ENCODE peak calls at places on chromosomes 6 and 20, in nine cellular contexts. One of them, this sample, is unnamed. For H3K27me3, the result is how much of the 10 kb centered on the place peaks cover.

GRCh38 chr6:110101885-110102284 is 77.6 kb downstream of the WASF1 start:
- DNase-seq in cardiac muscle cell: no peak
- DNase-seq in colonic mucosa: no peak
- DNase-seq in body of pancreas: no peak
- DNase-seq in Peyer's patch: peak
- DNase-seq in psoas muscle: no peak
- DNase-seq in left ventricle myocardium inferior: no peak
- DNase-seq in transverse colon: no peak
- DNase-seq in tibial artery: no peak
- DNase-seq in this sample: no peak

GRCh38 chr6:31144970-31145340 is 6.1 kb upstream of the PSORS1C2 start:
- DNase-seq in psoas muscle: peak
- DNase-seq in colonic mucosa: peak
- DNase-seq in Peyer's patch: peak
- DNase-seq in cardiac muscle cell: no peak
- DNase-seq in transverse colon: peak
- DNase-seq in tibial artery: no peak
- DNase-seq in body of pancreas: no peak
- DNase-seq in left ventricle myocardium inferior: no peak
- DNase-seq in this sample: no peak

GRCh38 chr6:157488635-157489226 is 107.7 kb downstream of the ZDHHC14 start:
- DNase-seq in tibial artery: no peak
- DNase-seq in transverse colon: no peak
- DNase-seq in psoas muscle: no peak
- DNase-seq in colonic mucosa: peak
- DNase-seq in cardiac muscle cell: no peak
- DNase-seq in body of pancreas: no peak
- DNase-seq in left ventricle myocardium inferior: no peak
- DNase-seq in Peyer's patch: no peak
- DNase-seq in this sample: no peak

GRCh38 chr6:16596890-16597331 is 164.3 kb downstream of the ATXN1 start:
- DNase-seq in cardiac muscle cell: no peak
- DNase-seq in psoas muscle: no peak
- DNase-seq in transverse colon: no peak
- DNase-seq in body of pancreas: no peak
- DNase-seq in left ventricle myocardium inferior: no peak
- DNase-seq in colonic mucosa: no peak
- DNase-seq in Peyer's patch: no peak
- DNase-seq in tibial artery: no peak
- DNase-seq in this sample: no peak

GRCh38 chr6:108942556-108943492 is 94.6 kb downstream of the ARMC2 start:
- DNase-seq in colonic mucosa: no peak
- DNase-seq in psoas muscle: no peak
- DNase-seq in cardiac muscle cell: no peak
- DNase-seq in body of pancreas: no peak
- DNase-seq in left ventricle myocardium inferior: no peak
- DNase-seq in tibial artery: no peak
- DNase-seq in Peyer's patch: peak
- DNase-seq in transverse colon: no peak
- DNase-seq in this sample: no peak

GRCh38 chr20:1950836-1951235 is 43.0 kb downstream of the PDYN start:
- DNase-seq in left ventricle myocardium inferior: no peak
- DNase-seq in tibial artery: no peak
- DNase-seq in colonic mucosa: no peak
- DNase-seq in body of pancreas: no peak
- DNase-seq in transverse colon: no peak
- DNase-seq in psoas muscle: no peak
- DNase-seq in Peyer's patch: no peak
- DNase-seq in cardiac muscle cell: no peak
- DNase-seq in this sample: no peak

GRCh38 chr6:68296126-68296525 is 339.0 kb upstream of the ADGRB3 start:
- DNase-seq in left ventricle myocardium inferior: no peak
- DNase-seq in body of pancreas: no peak
- DNase-seq in transverse colon: no peak
- DNase-seq in psoas muscle: no peak
- DNase-seq in colonic mucosa: no peak
- DNase-seq in tibial artery: no peak
- DNase-seq in cardiac muscle cell: peak
- DNase-seq in Peyer's patch: no peak
- DNase-seq in this sample: no peak

GRCh38 chr6:6892706-6893601 is 214.8 kb upstream of the RREB1 start:
- DNase-seq in left ventricle myocardium inferior: peak
- DNase-seq in colonic mucosa: no peak
- DNase-seq in transverse colon: no peak
- DNase-seq in body of pancreas: no peak
- DNase-seq in psoas muscle: peak
- DNase-seq in Peyer's patch: no peak
- DNase-seq in tibial artery: no peak
- DNase-seq in cardiac muscle cell: no peak
- DNase-seq in this sample: no peak

DNA sequence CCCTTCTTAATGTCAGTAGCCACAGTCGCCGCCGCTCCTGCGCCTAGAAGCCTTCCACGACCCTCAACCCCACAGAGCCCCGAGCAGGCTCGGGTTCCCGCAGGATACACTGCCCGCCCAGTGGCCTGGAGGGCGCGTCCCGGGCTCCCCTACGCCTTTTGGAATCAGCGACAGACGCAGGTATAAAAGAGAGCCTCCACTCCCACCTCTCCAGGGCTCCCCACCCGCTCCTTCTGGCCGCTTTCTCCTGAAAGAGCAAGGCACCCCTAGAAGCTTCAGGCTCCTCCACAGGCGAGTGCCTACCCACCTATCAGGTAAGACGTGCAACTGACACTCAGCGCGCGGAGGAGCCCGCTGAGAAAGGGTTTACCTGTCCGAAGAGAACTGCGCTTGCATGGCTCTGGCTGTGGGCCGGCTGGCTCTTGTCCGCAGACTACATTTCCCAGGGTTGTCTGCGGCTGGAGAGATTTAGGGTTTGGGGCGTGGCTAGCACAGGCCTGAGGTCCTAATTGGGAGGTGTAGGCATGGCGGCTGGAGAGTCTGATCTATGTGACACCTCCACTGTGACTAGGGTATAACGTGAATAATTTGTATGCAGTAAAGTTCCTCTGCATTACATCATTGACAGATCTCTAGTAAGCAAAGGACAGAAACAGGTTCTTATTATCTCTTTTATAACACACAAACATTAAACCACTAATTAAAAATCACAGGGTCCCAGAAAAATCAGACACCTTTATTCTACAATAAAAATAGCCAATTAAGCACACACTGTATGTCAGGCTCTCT is 13.5 kb upstream of the ZNF391 start:
- DNase-seq in cardiac muscle cell: peak
- DNase-seq in tibial artery: peak
- DNase-seq in Peyer's patch: peak
- DNase-seq in colonic mucosa: peak
- DNase-seq in body of pancreas: peak
- DNase-seq in psoas muscle: peak
- DNase-seq in transverse colon: peak
- DNase-seq in left ventricle myocardium inferior: peak
- DNase-seq in this sample: peak
- H3K27me3 ChIP-seq in cardiac muscle cell: under half
- H3K27me3 ChIP-seq in tibial artery: under half
- H3K27me3 ChIP-seq in Peyer's patch: under half
- H3K27me3 ChIP-seq in colonic mucosa: under half
- H3K27me3 ChIP-seq in body of pancreas: under half
- H3K27me3 ChIP-seq in psoas muscle: under half
- H3K27me3 ChIP-seq in transverse colon: under half
- H3K27me3 ChIP-seq in left ventricle myocardium inferior: under half
- H3K27me3 ChIP-seq in this sample: under half

GRCh38 chr20:51021067-51022025 is 1.6 kb downstream of the KCNG1 start:
- DNase-seq in Peyer's patch: no peak
- DNase-seq in tibial artery: no peak
- DNase-seq in psoas muscle: no peak
- DNase-seq in body of pancreas: no peak
- DNase-seq in transverse colon: no peak
- DNase-seq in cardiac muscle cell: peak
- DNase-seq in colonic mucosa: no peak
- DNase-seq in left ventricle myocardium inferior: no peak
- DNase-seq in this sample: no peak

GRCh38 chr20:51022227-51022802 is 592 bp downstream of the KCNG1 start:
- DNase-seq in left ventricle myocardium inferior: no peak
- DNase-seq in Peyer's patch: no peak
- DNase-seq in body of pancreas: no peak
- DNase-seq in cardiac muscle cell: no peak
- DNase-seq in transverse colon: no peak
- DNase-seq in psoas muscle: no peak
- DNase-seq in tibial artery: no peak
- DNase-seq in colonic mucosa: no peak
- DNase-seq in this sample: no peak

GRCh38 chr20:51019598-51020592 is 3.0 kb downstream of the KCNG1 start:
- DNase-seq in cardiac muscle cell: no peak
- DNase-seq in transverse colon: no peak
- DNase-seq in psoas muscle: no peak
- DNase-seq in left ventricle myocardium inferior: no peak
- DNase-seq in tibial artery: no peak
- DNase-seq in body of pancreas: no peak
- DNase-seq in Peyer's patch: no peak
- DNase-seq in colonic mucosa: no peak
- DNase-seq in this sample: no peak

GRCh38 chr20:51022803-51023616 is at the start of gene KCNG1:
- DNase-seq in transverse colon: peak
- DNase-seq in Peyer's patch: peak
- DNase-seq in tibial artery: no peak
- DNase-seq in colonic mucosa: peak
- DNase-seq in body of pancreas: peak
- DNase-seq in left ventricle myocardium inferior: peak
- DNase-seq in psoas muscle: peak
- DNase-seq in cardiac muscle cell: peak
- DNase-seq in this sample: peak

DNA sequence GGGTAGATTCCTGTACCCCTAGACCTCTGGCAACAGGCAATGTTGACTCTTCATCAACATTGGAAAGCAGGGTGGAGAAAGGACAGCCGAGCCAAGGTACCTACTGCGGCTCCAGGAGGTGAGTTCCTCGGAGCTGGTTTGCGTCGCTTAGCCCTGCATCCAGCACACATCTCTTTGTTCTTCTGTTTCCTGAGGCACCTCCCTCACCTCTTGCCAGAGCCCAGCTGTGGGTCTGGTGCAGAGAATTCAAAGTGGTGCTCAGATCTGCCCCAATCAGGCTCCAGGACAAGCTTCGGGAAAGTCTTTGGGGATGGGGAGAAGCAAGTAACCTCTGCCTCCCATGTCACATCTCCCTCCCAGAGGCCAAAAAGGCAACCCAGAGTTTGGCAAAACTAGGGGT is 2.2 kb downstream of the KCNG1 start:
- DNase-seq in Peyer's patch: no peak
- DNase-seq in cardiac muscle cell: no peak
- DNase-seq in left ventricle myocardium inferior: no peak
- DNase-seq in psoas muscle: no peak
- DNase-seq in body of pancreas: no peak
- DNase-seq in tibial artery: no peak
- DNase-seq in transverse colon: no peak
- DNase-seq in colonic mucosa: no peak
- DNase-seq in this sample: no peak
- TF ChIP-seq CTCF in Peyer's patch: no peak
- TF ChIP-seq CTCF in cardiac muscle cell: no peak
- TF ChIP-seq CTCF in left ventricle myocardium inferior: no peak
- TF ChIP-seq CTCF in psoas muscle: no peak
- TF ChIP-seq CTCF in body of pancreas: no peak
- TF ChIP-seq CTCF in tibial artery: no peak
- TF ChIP-seq CTCF in transverse colon: no peak
- TF ChIP-seq CTCF in colonic mucosa: no peak
- TF ChIP-seq CTCF in this sample: no peak

DNA sequence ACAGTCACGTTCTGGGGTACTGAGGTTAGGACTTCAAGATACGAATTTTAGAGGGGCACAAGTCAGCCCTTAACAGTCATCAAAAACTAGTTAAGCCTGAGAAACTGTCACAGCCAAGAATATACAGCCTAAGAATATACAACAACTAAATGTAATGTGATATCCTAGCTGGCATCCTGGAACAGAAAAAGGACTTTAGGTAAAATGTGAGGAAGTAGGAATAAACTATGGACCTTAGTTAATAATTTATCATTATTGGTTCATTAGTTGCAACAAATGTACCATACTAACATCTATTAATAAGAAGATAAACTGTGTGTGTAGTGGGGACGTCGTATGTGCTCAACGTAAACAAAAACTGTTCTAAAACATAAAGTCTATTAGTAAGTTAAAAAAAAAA is 1.1 kb downstream of the PNISR start:
- DNase-seq in Peyer's patch: no peak
- DNase-seq in left ventricle myocardium inferior: no peak
- DNase-seq in psoas muscle: no peak
- DNase-seq in tibial artery: no peak
- DNase-seq in transverse colon: no peak
- DNase-seq in body of pancreas: no peak
- DNase-seq in cardiac muscle cell: no peak
- DNase-seq in colonic mucosa: no peak
- DNase-seq in this sample: no peak
- H3K4me3 ChIP-seq in Peyer's patch: peak
- H3K4me3 ChIP-seq in left ventricle myocardium inferior: peak
- H3K4me3 ChIP-seq in psoas muscle: peak
- H3K4me3 ChIP-seq in tibial artery: peak
- H3K4me3 ChIP-seq in transverse colon: peak
- H3K4me3 ChIP-seq in body of pancreas: no peak
- H3K4me3 ChIP-seq in cardiac muscle cell: peak
- H3K4me3 ChIP-seq in colonic mucosa: peak
- H3K4me3 ChIP-seq in this sample: peak

GRCh38 chr20:62707981-62708521 is 585 bp upstream of the NTSR1 start:
- DNase-seq in psoas muscle: no peak
- DNase-seq in left ventricle myocardium inferior: no peak
- DNase-seq in Peyer's patch: no peak
- DNase-seq in tibial artery: no peak
- DNase-seq in body of pancreas: no peak
- DNase-seq in colonic mucosa: no peak
- DNase-seq in cardiac muscle cell: no peak
- DNase-seq in transverse colon: no peak
- DNase-seq in this sample: no peak
- H3K27me3 ChIP-seq in psoas muscle: under half
- H3K27me3 ChIP-seq in left ventricle myocardium inferior: half or more
- H3K27me3 ChIP-seq in Peyer's patch: under half
- H3K27me3 ChIP-seq in tibial artery: half or more
- H3K27me3 ChIP-seq in body of pancreas: under half
- H3K27me3 ChIP-seq in colonic mucosa: under half
- H3K27me3 ChIP-seq in cardiac muscle cell: half or more
- H3K27me3 ChIP-seq in transverse colon: half or more
- H3K27me3 ChIP-seq in this sample: under half

DNA sequence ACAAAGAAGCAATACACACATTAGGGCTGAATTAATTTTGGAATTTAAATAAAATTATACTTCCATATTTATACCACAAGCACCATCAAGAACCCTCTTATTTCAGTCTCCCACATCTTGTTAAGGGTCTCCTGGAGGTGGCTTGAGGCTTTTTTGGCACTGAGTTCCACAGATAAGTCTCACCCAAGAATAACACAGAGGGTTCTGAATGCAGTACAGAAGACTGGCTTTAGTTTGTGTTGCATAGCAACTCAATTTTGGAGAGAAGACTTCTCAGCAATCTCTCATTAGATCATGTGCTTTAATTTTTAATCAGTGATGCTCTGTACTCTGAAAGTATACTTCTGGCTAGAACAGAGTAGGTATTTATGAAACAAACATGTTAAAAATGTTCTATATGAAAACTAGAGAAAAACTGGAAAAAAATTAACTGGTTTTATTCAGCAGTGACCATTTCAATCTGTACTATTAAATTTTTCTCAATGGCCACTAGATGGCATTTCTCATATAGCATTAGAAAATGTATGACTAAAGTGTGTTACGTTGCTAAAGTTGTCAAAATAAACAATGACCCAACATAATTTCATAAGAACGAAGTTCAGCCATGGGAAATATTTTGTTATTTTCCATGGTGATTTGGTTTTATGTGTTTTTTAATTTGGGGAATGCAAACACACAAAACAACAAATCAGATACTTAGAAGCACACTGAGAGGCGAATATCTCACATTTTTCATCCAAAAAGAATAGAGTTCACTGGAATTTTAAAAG is 32.7 kb upstream of the MAP7 start:
- DNase-seq in psoas muscle: no peak
- DNase-seq in Peyer's patch: no peak
- DNase-seq in left ventricle myocardium inferior: no peak
- DNase-seq in transverse colon: no peak
- DNase-seq in cardiac muscle cell: peak
- DNase-seq in body of pancreas: no peak
- DNase-seq in colonic mucosa: no peak
- DNase-seq in tibial artery: no peak
- DNase-seq in this sample: no peak
- TF ChIP-seq CTCF in psoas muscle: peak
- TF ChIP-seq CTCF in Peyer's patch: peak
- TF ChIP-seq CTCF in left ventricle myocardium inferior: peak
- TF ChIP-seq CTCF in transverse colon: peak
- TF ChIP-seq CTCF in cardiac muscle cell: peak
- TF ChIP-seq CTCF in body of pancreas: peak
- TF ChIP-seq CTCF in colonic mucosa: peak
- TF ChIP-seq CTCF in tibial artery: peak
- TF ChIP-seq CTCF in this sample: peak